ENCODE peak calls at places on chromosomes 6 and 20, in four cellular contexts. N, X, S and G are unnamed samples.

GRCh38 chr20:47857994-47858557 is 72.8 kb upstream of the SULF2 start:
- DNase-seq in N (no peak), X (peak), S (no peak), G (no peak)

GRCh38 chr6:81861281-81861680 is 108.8 kb upstream of the TENT5A start:
- DNase-seq in N (no peak), X (peak), S (no peak), G (no peak)

GRCh38 chr6:3531481-3531880 is 74.6 kb upstream of the SLC22A23 start:
- DNase-seq in N (no peak), X (no peak), S (no peak), G (no peak)

GRCh38 chr20:36468149-36469000 is 72.9 kb upstream of the MYL9 start:
- DNase-seq in N (peak), X (no peak), S (no peak), G (no peak)

GRCh38 chr6:160767019-160767646 is 65.1 kb downstream of the PLG start:
- DNase-seq in N (peak), X (peak), S (no peak), G (peak)

GRCh38 chr6:43623880-43624785 is 4.9 kb downstream of the GTPBP2 start:
- DNase-seq in N (no peak), X (no peak), S (no peak), G (no peak)

GRCh38 chr6:44537306-44538049 is 150.0 kb downstream of the CDC5L start:
- DNase-seq in N (no peak), X (no peak), S (no peak), G (no peak)

GRCh38 chr20:9427977-9428607 is 86.3 kb upstream of the LAMP5 start:
- DNase-seq in N (no peak), X (no peak), S (no peak), G (no peak)

GRCh38 chr20:36543187-36544133 is 2.1 kb downstream of the MYL9 start:
- DNase-seq in N (no peak), X (peak), S (no peak), G (no peak)

GRCh38 chr20:52230406-52230805 is 38.8 kb upstream of the ZFP64 start:
- DNase-seq in N (peak), X (peak), S (peak), G (no peak)

GRCh38 chr6:86526238-86526637 is 411.1 kb upstream of the HTR1E start:
- DNase-seq in N (no peak), X (no peak), S (no peak), G (no peak)

GRCh38 chr6:44245912-44246662 is 814 bp upstream of the HSP90AB1 start:
- DNase-seq in N (peak), X (peak), S (no peak), G (peak)

GRCh38 chr6:156533860-156534580 is 243.2 kb upstream of the ARID1B start:
- DNase-seq in N (no peak), X (no peak), S (no peak), G (no peak)

GRCh38 chr20:9306521-9306920 is 207.9 kb upstream of the LAMP5 start:
- DNase-seq in N (peak), X (peak), S (peak), G (no peak)

GRCh38 chr6:125356888-125357287 is 55.1 kb upstream of the HDDC2 start:
- DNase-seq in N (no peak), X (no peak), S (no peak), G (no peak)

GRCh38 chr6:54621285-54621684 is 225.3 kb upstream of the FAM83B start:
- DNase-seq in N (peak), X (peak), S (no peak), G (peak)